ENCODE peak calls at places on chromosomes 1 and 21, in six cellular contexts. One of them, this sample, is unnamed. For H3K36me3, the result is how much of the 10 kb centered on the place peaks cover.

GRCh38 chr1:204829133-204829532 is 41.5 kb upstream of the NFASC start:
- DNase-seq in HepG2: no peak
- DNase-seq in tibial nerve: no peak
- DNase-seq in suprapubic skin: no peak
- DNase-seq in IMR-90: no peak
- DNase-seq in ovary: no peak
- DNase-seq in this sample: no peak

GRCh38 chr1:15453773-15454172 is 2.8 kb upstream of the CELA2A start:
- DNase-seq in HepG2: no peak
- DNase-seq in suprapubic skin: no peak
- DNase-seq in ovary: no peak
- DNase-seq in tibial nerve: no peak
- DNase-seq in IMR-90: peak
- DNase-seq in this sample: no peak

GRCh38 chr1:96845464-96845863 is 123.9 kb downstream of the PTBP2 start:
- DNase-seq in HepG2: peak
- DNase-seq in IMR-90: no peak
- DNase-seq in tibial nerve: no peak
- DNase-seq in suprapubic skin: no peak
- DNase-seq in ovary: no peak
- DNase-seq in this sample: peak

GRCh38 chr21:37817242-37817641 is 99.0 kb downstream of the KCNJ6 start:
- DNase-seq in suprapubic skin: no peak
- DNase-seq in tibial nerve: no peak
- DNase-seq in HepG2: no peak
- DNase-seq in ovary: no peak
- DNase-seq in IMR-90: no peak
- DNase-seq in this sample: no peak

GRCh38 chr1:60427701-60428100 is 354.1 kb upstream of the C1orf87 start:
- DNase-seq in IMR-90: no peak
- DNase-seq in tibial nerve: no peak
- DNase-seq in ovary: no peak
- DNase-seq in HepG2: no peak
- DNase-seq in suprapubic skin: no peak
- DNase-seq in this sample: no peak

GRCh38 chr1:112894010-112894292 is 62.0 kb downstream of the SLC16A1 start:
- DNase-seq in ovary: no peak
- DNase-seq in suprapubic skin: no peak
- DNase-seq in HepG2: no peak
- DNase-seq in tibial nerve: no peak
- DNase-seq in IMR-90: no peak
- DNase-seq in this sample: no peak

GRCh38 chr1:77465922-77466321 is 184.1 kb downstream of the AK5 start:
- DNase-seq in tibial nerve: no peak
- DNase-seq in suprapubic skin: no peak
- DNase-seq in HepG2: no peak
- DNase-seq in ovary: no peak
- DNase-seq in IMR-90: no peak
- DNase-seq in this sample: no peak

GRCh38 chr21:45957986-45958610 is 23.5 kb upstream of the COL6A1 start:
- DNase-seq in HepG2: no peak
- DNase-seq in ovary: peak
- DNase-seq in tibial nerve: no peak
- DNase-seq in IMR-90: peak
- DNase-seq in suprapubic skin: peak
- DNase-seq in this sample: no peak

GRCh38 chr1:232074265-232074664 is 447.7 kb downstream of the DISC1 start:
- DNase-seq in ovary: no peak
- DNase-seq in suprapubic skin: no peak
- DNase-seq in HepG2: no peak
- DNase-seq in IMR-90: no peak
- DNase-seq in tibial nerve: no peak
- DNase-seq in this sample: no peak

GRCh38 chr1:210234254-210234747 is 1.7 kb downstream of the SERTAD4 start:
- DNase-seq in suprapubic skin: no peak
- DNase-seq in IMR-90: no peak
- DNase-seq in ovary: no peak
- DNase-seq in HepG2: no peak
- DNase-seq in tibial nerve: no peak
- DNase-seq in this sample: no peak

GRCh38 chr1:156499194-156499702 is 1.3 kb downstream of the MEF2D start:
- DNase-seq in ovary: no peak
- DNase-seq in tibial nerve: no peak
- DNase-seq in IMR-90: no peak
- DNase-seq in suprapubic skin: no peak
- DNase-seq in HepG2: no peak
- DNase-seq in this sample: no peak

DNA sequence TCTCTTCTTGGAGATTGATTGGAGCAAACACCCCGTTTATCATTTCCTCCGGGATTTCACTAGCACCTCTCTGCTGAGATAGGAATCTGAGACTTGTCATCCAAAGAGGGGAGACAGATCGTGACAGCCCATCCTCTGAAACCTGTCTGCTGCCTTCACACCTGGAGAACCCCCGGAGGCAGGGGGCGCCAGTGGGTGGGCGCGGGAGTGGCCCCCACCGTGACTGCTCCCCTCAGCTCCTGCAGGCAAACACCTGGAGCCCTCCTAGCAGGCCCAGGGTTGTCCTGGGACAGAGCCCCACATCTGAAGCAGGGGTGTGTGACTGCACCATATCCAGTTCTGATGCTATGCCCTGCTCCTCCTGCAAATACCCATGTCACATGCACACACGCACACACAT is 209.5 kb upstream of the POU3F1 start:
- DNase-seq in tibial nerve: no peak
- DNase-seq in suprapubic skin: no peak
- DNase-seq in ovary: no peak
- DNase-seq in IMR-90: no peak
- DNase-seq in HepG2: no peak
- DNase-seq in this sample: no peak
- TF ChIP-seq POLR2A in tibial nerve: no peak
- TF ChIP-seq POLR2A in suprapubic skin: no peak
- TF ChIP-seq POLR2A in ovary: no peak
- TF ChIP-seq POLR2A in IMR-90: no peak
- TF ChIP-seq POLR2A in HepG2: no peak
- TF ChIP-seq POLR2A in this sample: no peak

GRCh38 chr1:75134656-75134938 is 409 bp downstream of the LHX8 start:
- DNase-seq in ovary: no peak
- DNase-seq in tibial nerve: no peak
- DNase-seq in IMR-90: no peak
- DNase-seq in suprapubic skin: no peak
- DNase-seq in HepG2: no peak
- DNase-seq in this sample: no peak
- H3K27ac ChIP-seq in ovary: no peak
- H3K27ac ChIP-seq in tibial nerve: no peak
- H3K27ac ChIP-seq in IMR-90: no peak
- H3K27ac ChIP-seq in suprapubic skin: no peak
- H3K27ac ChIP-seq in HepG2: no peak
- H3K27ac ChIP-seq in this sample: no peak

GRCh38 chr1:6465461-6466005 is 440 bp downstream of the TNFRSF25 start:
- DNase-seq in HepG2: no peak
- DNase-seq in tibial nerve: no peak
- DNase-seq in ovary: no peak
- DNase-seq in IMR-90: no peak
- DNase-seq in suprapubic skin: no peak
- DNase-seq in this sample: no peak
- H3K36me3 ChIP-seq in HepG2: under half
- H3K36me3 ChIP-seq in tibial nerve: half or more
- H3K36me3 ChIP-seq in ovary: under half
- H3K36me3 ChIP-seq in IMR-90: under half
- H3K36me3 ChIP-seq in suprapubic skin: half or more
- H3K36me3 ChIP-seq in this sample: under half

DNA sequence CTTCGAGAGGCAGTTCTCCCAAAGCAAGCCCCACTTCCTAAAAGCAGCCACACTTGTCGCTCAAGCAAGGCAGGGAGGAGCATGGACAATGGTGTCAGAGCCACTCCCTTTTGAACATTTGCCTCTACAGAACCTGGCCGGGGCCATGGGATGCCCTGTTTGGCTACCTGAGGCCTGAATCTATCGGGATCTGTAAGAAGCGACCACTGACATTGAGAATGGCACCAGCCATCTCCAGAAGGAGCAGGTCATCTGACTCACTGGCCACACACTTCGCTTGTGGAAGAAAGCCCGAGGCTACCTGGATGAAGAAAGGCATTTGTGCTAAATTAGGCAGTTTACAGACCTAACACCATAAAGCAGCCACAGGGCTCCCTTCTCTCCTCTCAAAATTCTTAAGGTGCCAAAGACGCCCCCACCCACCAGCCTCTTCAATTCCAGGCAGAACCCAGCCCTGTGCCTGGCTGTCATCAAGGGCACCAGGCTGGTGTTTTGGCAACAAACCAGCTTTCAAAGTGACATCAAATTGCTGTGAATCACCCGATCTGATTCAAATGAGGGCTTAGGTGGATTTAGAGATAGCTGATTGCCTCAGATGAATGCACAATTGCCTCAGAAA is 104.8 kb downstream of the ETS2 start:
- DNase-seq in tibial nerve: no peak
- DNase-seq in suprapubic skin: no peak
- DNase-seq in IMR-90: no peak
- DNase-seq in HepG2: no peak
- DNase-seq in ovary: no peak
- DNase-seq in this sample: no peak
- TF ChIP-seq POLR2A in tibial nerve: no peak
- TF ChIP-seq POLR2A in suprapubic skin: no peak
- TF ChIP-seq POLR2A in IMR-90: no peak
- TF ChIP-seq POLR2A in HepG2: no peak
- TF ChIP-seq POLR2A in ovary: no peak
- TF ChIP-seq POLR2A in this sample: no peak

DNA sequence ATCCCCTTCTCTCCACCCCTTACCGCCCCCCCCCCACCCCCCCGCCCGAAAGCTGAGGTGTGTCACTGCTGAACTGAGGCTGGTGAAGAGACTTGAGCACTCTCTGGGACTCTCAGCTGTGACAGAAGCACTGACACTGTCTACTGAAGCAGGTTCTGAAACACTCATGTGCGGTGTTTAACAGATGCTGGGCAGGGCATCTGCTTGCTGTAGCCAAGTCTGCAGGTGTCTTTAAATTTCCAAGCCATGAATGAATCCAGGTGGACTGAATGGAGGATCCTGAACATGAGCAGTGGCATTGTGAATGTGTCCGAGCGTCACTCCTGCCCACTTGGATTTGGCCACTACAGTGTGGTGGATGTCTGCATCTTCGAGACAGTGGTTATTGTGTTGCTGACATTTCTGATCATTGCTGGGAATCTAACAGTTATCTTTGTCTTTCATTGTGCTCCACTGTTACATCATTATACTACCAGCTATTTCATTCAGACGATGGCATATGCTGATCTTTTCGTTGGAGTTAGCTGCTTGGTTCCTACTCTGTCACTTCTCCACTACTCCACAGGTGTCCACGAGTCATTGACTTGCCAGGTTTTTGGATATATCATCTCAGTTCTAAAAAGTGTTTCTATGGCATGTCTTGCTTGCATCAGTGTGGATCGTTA is at the start of gene GPR52:
- DNase-seq in IMR-90: no peak
- DNase-seq in suprapubic skin: no peak
- DNase-seq in tibial nerve: no peak
- DNase-seq in ovary: no peak
- DNase-seq in HepG2: no peak
- DNase-seq in this sample: no peak
- H3K27ac ChIP-seq in IMR-90: no peak
- H3K27ac ChIP-seq in suprapubic skin: no peak
- H3K27ac ChIP-seq in tibial nerve: no peak
- H3K27ac ChIP-seq in ovary: no peak
- H3K27ac ChIP-seq in HepG2: no peak
- H3K27ac ChIP-seq in this sample: no peak

DNA sequence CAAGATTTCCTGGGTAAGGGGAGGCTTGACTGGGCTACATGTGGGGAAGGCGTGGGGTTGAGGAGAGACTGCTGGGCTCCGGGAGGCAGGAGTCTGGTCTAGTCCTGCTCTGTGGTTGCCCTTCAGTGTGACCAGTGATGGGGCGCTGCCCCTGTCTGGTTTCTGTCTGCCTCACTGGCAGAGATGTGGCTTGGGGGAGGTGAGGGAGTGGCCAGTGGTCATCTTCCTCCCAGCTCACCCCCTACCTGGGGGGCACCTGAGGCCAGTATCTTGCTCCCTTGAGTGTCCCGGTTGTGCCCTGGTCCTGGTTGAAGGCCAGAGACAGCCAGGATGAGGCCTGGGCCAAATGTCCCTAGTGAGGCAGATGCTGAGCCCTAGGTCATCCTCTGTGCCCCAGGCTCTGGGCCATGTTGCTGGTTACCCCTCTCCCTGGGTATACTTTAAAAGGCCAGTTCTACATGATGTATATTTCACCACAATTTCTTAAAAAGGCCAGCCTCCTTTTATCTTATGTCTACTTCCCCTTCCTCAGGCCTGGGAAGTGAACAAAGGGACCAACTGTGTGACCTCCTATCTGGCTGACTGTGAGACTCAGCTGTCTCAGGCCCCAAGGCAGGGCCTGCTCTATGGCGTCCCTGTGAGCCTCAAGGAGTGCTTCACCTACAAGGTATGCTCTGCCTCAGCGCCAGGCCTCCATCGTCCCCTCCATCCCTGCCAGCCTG is 10.5 kb downstream of the FAAH start:
- DNase-seq in IMR-90: no peak
- DNase-seq in ovary: no peak
- DNase-seq in HepG2: no peak
- DNase-seq in suprapubic skin: no peak
- DNase-seq in tibial nerve: no peak
- DNase-seq in this sample: no peak
- H3K36me3 ChIP-seq in IMR-90: under half
- H3K36me3 ChIP-seq in ovary: under half
- H3K36me3 ChIP-seq in HepG2: under half
- H3K36me3 ChIP-seq in suprapubic skin: under half
- H3K36me3 ChIP-seq in tibial nerve: under half
- H3K36me3 ChIP-seq in this sample: under half

DNA sequence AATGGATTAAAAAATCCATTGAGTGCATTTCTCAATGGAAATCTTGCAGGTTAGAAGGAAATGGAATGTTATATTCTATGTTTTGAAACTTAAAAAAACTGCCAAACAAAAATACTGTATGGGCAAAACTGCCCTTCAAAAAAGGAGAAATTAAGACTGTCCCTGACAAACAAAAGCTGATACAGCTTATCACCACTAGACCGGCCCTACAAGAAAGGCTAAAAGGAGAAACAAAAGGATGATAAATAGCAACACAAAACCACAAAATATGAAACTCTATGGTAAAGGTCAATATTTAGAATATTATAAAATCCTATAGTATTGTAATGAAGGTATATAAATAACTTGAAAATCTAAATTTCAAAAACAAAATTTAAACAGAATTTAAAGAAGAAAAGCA is 60.0 kb downstream of the SLC25A24 start:
- DNase-seq in IMR-90: no peak
- DNase-seq in tibial nerve: no peak
- DNase-seq in ovary: no peak
- DNase-seq in HepG2: no peak
- DNase-seq in suprapubic skin: no peak
- DNase-seq in this sample: no peak
- TF ChIP-seq POLR2A in IMR-90: no peak
- TF ChIP-seq POLR2A in tibial nerve: no peak
- TF ChIP-seq POLR2A in ovary: no peak
- TF ChIP-seq POLR2A in HepG2: no peak
- TF ChIP-seq POLR2A in suprapubic skin: no peak
- TF ChIP-seq POLR2A in this sample: no peak

This sample was measured in upper lobe of left lung.